ENCODE peak calls at places on chromosomes 16 and 17, in eight cellular contexts. N is GM23338, E is T follicular helper cell, T is retina, Y is LoVo, M is MM.1S, V is AG04449, X is NCI-H774. R is an unnamed sample.

GRCh38 chr16:11066231-11066870 is 122.0 kb downstream of the CLEC16A start:
- DNase-seq in T (no peak), N (no peak), E (no peak), X (no peak), M (no peak), Y (no peak), V (no peak), R (no peak)

GRCh38 chr16:1414532-1415265 is at the start of gene UNKL:
- DNase-seq in Y (peak; percentile 58), V (no peak), E (peak; percentile 78), M (peak; percentile 87), X (no peak), N (peak; percentile 81), T (peak; percentile 68), R (peak; percentile 80)

GRCh38 chr16:149024-149675 is 3.3 kb upstream of the HBZ start:
- DNase-seq in N (no peak), Y (no peak), E (no peak), T (no peak), M (no peak), V (peak; percentile 16), X (no peak), R (no peak)

GRCh38 chr16:660459-661183 is 7.3 kb upstream of the RHOT2 start:
- DNase-seq in Y (no peak), T (peak; percentile 85), X (peak; percentile 75), N (peak; percentile 96), M (peak; percentile 90), V (no peak), E (peak; percentile 61), R (peak; percentile 87)

GRCh38 chr17:41329279-41329925 is 13.9 kb upstream of the KRTAP17-1 start:
- DNase-seq in N (peak; percentile 77), X (peak; percentile 63), V (no peak), E (no peak), T (peak; percentile 60), Y (peak; percentile 45), M (peak; percentile 30), R (peak; percentile 49)

GRCh38 chr16:50378417-50378816 is 9.6 kb upstream of the BRD7 start:
- DNase-seq in T (no peak), M (no peak), V (no peak), Y (no peak), E (no peak), N (no peak), X (no peak), R (no peak)

GRCh38 chr17:45160505-45161287 is 979 bp upstream of the HEXIM2 start:
- DNase-seq in T (no peak), Y (peak; percentile 44), M (peak; percentile 62), V (no peak), E (peak; percentile 42), X (peak; percentile 52), N (peak; percentile 95), R (no peak)

GRCh38 chr16:60013076-60013475 is 1279.0 kb upstream of the GOT2 start:
- DNase-seq in N (no peak), M (no peak), Y (no peak), X (no peak), T (no peak), E (no peak), V (no peak), R (no peak)